ENCODE peak calls at places on chromosomes 5 and 9, in ten cellular contexts. Y is OCI-LY7; I is A673; C is BE2C; X is aorta; F is naive thymus-derived CD4-positive, alpha-beta T cell; G is mucosa of descending colon; P is cardiac muscle cell; M is HepG2; Z is GM23338. B is an unnamed sample.
A peak's percentile ranks its signal among the peaks of the same experiment; 100 is the strongest.

GRCh38 chr9:13279284-13280162 is at the start of gene MPDZ:
- DNase-seq in Y (no peak), I (peak; percentile 82), C (peak; percentile 83), X (peak; percentile 89), F (no peak), G (peak; percentile 16), P (peak; percentile 86), M (peak; percentile 31), Z (peak; percentile 76), B (peak; percentile 75)

GRCh38 chr5:111227805-111228204 is 3.6 kb downstream of the CAMK4 start:
- DNase-seq in Y (peak; percentile 18), I (peak; percentile 6), C (peak; percentile 69), X (no peak), F (no peak), G (peak; percentile 35), P (no peak), M (no peak), Z (peak; percentile 33), B (no peak)

GRCh38 chr5:175107028-175107588 is 336.9 kb downstream of the DRD1 start:
- DNase-seq in Y (no peak), I (no peak), C (no peak), X (no peak), F (no peak), G (no peak), P (no peak), M (no peak), Z (no peak), B (no peak)

GRCh38 chr5:135012033-135012588 is 21.9 kb downstream of the PITX1 start:
- DNase-seq in Y (no peak), I (no peak), C (no peak), X (peak; percentile 52), F (no peak), G (no peak), P (no peak), M (no peak), Z (no peak), B (no peak)

GRCh38 chr9:98780059-98780749 is 16.2 kb downstream of the ANKS6 start:
- DNase-seq in Y (no peak), I (no peak), C (no peak), X (no peak), F (no peak), G (no peak), P (no peak), M (no peak), Z (no peak), B (no peak)

GRCh38 chr9:32380944-32381343 is 3.5 kb upstream of the ACO1 start:
- DNase-seq in Y (no peak), I (no peak), C (no peak), X (no peak), F (no peak), G (no peak), P (no peak), M (no peak), Z (no peak), B (no peak)

GRCh38 chr9:114281421-114282103 is 41.3 kb upstream of the ORM1 start:
- DNase-seq in Y (no peak), I (peak; percentile 78), C (peak; percentile 78), X (peak; percentile 76), F (no peak), G (no peak), P (no peak), M (no peak), Z (no peak), B (peak; percentile 59)

GRCh38 chr5:91499943-91500531 is 116.9 kb upstream of the ARRDC3 start:
- DNase-seq in Y (peak; percentile 47), I (peak; percentile 71), C (no peak), X (no peak), F (peak; percentile 32), G (no peak), P (peak; percentile 43), M (peak; percentile 30), Z (peak; percentile 83), B (no peak)

GRCh38 chr9:73154760-73155159 is 3.1 kb downstream of the ANXA1 start:
- DNase-seq in Y (no peak), I (peak; percentile 21), C (no peak), X (no peak), F (peak; percentile 36), G (no peak), P (no peak), M (no peak), Z (no peak), B (no peak)

GRCh38 chr5:135355182-135355581 is 43.8 kb downstream of the MACROH2A1 start:
- DNase-seq in Y (no peak), I (no peak), C (no peak), X (no peak), F (no peak), G (no peak), P (no peak), M (no peak), Z (no peak), B (no peak)

GRCh38 chr9:699396-699795 is 142.1 kb upstream of the DMRT1 start:
- DNase-seq in Y (no peak), I (no peak), C (no peak), X (no peak), F (no peak), G (no peak), P (no peak), M (no peak), Z (no peak), B (no peak)
- H3K4me1 ChIP-seq in Y (no peaks in the 10 kb centered on the region), I (peaks cover 9% of the 10 kb centered on the region), C (no peaks in the 10 kb centered on the region), X (peaks cover 7% of the 10 kb centered on the region), F (no peaks in the 10 kb centered on the region), G (peaks cover 3% of the 10 kb centered on the region), P (peaks cover under 1% of the 10 kb centered on the region), M (peaks cover 99% of the 10 kb centered on the region), Z (peaks cover 13% of the 10 kb centered on the region), B (peaks cover 52% of the 10 kb centered on the region)

GRCh38 chr9:133536536-133536935 is 2.0 kb downstream of the ADAMTSL2 start:
- DNase-seq in Y (no peak), I (no peak), C (no peak), X (no peak), F (no peak), G (no peak), P (no peak), M (no peak), Z (no peak), B (no peak)
- H3K4me1 ChIP-seq in Y (peaks cover 31% of the 10 kb centered on the region), I (peaks cover 5% of the 10 kb centered on the region), C (peaks cover 31% of the 10 kb centered on the region), X (no peaks in the 10 kb centered on the region), F (peaks cover 21% of the 10 kb centered on the region), G (peaks cover 8% of the 10 kb centered on the region), P (peaks cover 40% of the 10 kb centered on the region), M (peaks cover 28% of the 10 kb centered on the region), Z (peaks cover 10% of the 10 kb centered on the region), B (peaks cover 38% of the 10 kb centered on the region)

GRCh38 chr5:101260857-101261256 is 357.8 kb upstream of the ST8SIA4 start:
- DNase-seq in Y (no peak), I (no peak), C (no peak), X (no peak), F (no peak), G (peak; percentile 61), P (no peak), M (no peak), Z (no peak), B (no peak)
- H3K4me1 ChIP-seq in Y (no peaks in the 10 kb centered on the region), I (no peaks in the 10 kb centered on the region), C (no peaks in the 10 kb centered on the region), X (no peaks in the 10 kb centered on the region), F (no peaks in the 10 kb centered on the region), G (peaks cover 4% of the 10 kb centered on the region), P (no peaks in the 10 kb centered on the region), M (no peaks in the 10 kb centered on the region), Z (no peaks in the 10 kb centered on the region), B (no peaks in the 10 kb centered on the region)

DNA sequence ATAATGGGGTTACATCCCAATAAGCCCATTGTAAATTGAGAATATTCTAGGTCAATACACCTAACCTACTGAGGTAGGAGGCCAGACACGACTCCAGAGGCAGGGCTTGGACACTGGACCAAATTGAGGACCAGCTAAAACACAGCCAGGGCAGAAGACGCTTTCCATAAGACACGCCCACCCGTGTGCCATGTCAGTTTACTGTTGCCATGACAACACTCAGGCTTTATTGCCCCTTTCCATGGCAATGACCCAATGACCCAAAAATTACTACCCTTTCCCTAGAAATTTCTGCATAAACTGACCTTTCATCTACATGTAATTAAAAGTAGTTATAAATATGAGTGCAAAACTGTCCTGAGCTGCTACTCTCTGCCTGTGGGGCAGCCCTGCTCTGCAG is 31.5 kb downstream of the SLC22A4 start:
- DNase-seq in Y (no peak), I (no peak), C (no peak), X (no peak), F (no peak), G (no peak), P (no peak), M (no peak), Z (peak; percentile 48), B (no peak)
- H3K4me1 ChIP-seq in Y (no peaks in the 10 kb centered on the region), I (no peaks in the 10 kb centered on the region), C (no peaks in the 10 kb centered on the region), X (no peaks in the 10 kb centered on the region), F (no peaks in the 10 kb centered on the region), G (no peaks in the 10 kb centered on the region), P (peaks cover 3% of the 10 kb centered on the region), M (peaks cover 10% of the 10 kb centered on the region), Z (peaks cover 15% of the 10 kb centered on the region), B (no peaks in the 10 kb centered on the region)

DNA sequence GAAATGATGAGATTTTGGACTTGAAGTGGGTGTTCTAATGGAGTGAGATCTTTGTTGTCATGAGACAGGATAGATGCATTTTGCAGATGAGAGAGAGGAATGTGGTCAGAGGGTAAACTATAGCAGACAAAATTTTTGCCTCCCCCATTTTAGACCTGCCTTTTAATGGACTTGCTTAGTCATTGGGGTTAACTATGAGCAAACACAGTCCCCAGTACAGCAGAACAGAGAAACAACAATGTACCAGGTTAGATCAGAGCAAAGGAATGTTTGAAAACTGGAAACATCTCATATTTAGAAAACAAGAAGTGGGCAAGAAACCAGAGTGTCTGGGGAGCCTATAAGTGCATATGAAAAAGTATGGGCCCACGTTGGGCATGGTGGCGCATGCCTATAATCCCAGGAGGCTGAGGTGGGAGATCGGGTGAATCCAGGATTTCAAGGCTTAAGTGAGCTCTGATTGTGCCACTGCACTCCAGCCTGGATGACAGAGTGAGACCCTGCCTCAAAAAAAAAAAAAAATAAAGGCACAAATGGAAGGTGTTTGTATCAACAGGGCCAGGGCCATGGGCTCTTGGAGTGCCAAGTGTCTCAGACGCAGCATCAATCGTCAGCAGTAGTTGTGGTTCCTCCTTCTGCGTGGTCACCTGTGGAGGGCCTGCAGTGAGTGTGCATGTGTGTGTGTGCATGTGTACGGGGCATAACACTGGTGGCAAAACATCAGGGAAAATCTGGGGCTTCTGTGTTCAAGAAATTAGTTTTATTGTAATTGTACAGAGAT is 214.4 kb upstream of the S1PR3 start:
- DNase-seq in Y (no peak), I (no peak), C (no peak), X (no peak), F (no peak), G (no peak), P (no peak), M (peak; percentile 15), Z (no peak), B (no peak)
- H3K4me1 ChIP-seq in Y (peaks cover 21% of the 10 kb centered on the region), I (peaks cover 66% of the 10 kb centered on the region), C (peaks cover 4% of the 10 kb centered on the region), X (peaks cover 5% of the 10 kb centered on the region), F (no peaks in the 10 kb centered on the region), G (no peaks in the 10 kb centered on the region), P (no peaks in the 10 kb centered on the region), M (peaks cover 8% of the 10 kb centered on the region), Z (peaks cover 5% of the 10 kb centered on the region), B (no peaks in the 10 kb centered on the region)

GRCh38 chr5:34044950-34045525 is 2.0 kb upstream of the C1QTNF3 start:
- DNase-seq in Y (no peak), I (no peak), C (no peak), X (no peak), F (no peak), G (no peak), P (no peak), M (no peak), Z (no peak), B (no peak)
- H3K4me1 ChIP-seq in Y (no peaks in the 10 kb centered on the region), I (no peaks in the 10 kb centered on the region), C (no peaks in the 10 kb centered on the region), X (no peaks in the 10 kb centered on the region), F (no peaks in the 10 kb centered on the region), G (no peaks in the 10 kb centered on the region), P (no peaks in the 10 kb centered on the region), M (peaks cover 14% of the 10 kb centered on the region), Z (no peaks in the 10 kb centered on the region), B (peaks cover 7% of the 10 kb centered on the region)